ENCODE peak calls at places on chromosomes 4 and X, in eight cellular contexts. One of them, this sample, is unnamed.
A peak's percentile ranks its signal among the peaks of the same experiment; 100 is the strongest.

GRCh38 chr4:130165381-130165780 is 1069.4 kb downstream of the C4orf33 start:
- DNase-seq in astrocyte of the cerebellum: no peak
- DNase-seq in ovary: no peak
- DNase-seq in AG10803: no peak
- DNase-seq in PC-9: no peak
- DNase-seq in BJ: no peak
- DNase-seq in cardiac fibroblast: no peak
- DNase-seq in uterus: no peak
- DNase-seq in this sample: no peak

GRCh38 chr4:141464366-141464765 is 172.0 kb upstream of the IL15 start:
- DNase-seq in uterus: no peak
- DNase-seq in BJ: no peak
- DNase-seq in AG10803: no peak
- DNase-seq in cardiac fibroblast: no peak
- DNase-seq in astrocyte of the cerebellum: no peak
- DNase-seq in PC-9: no peak
- DNase-seq in ovary: no peak
- DNase-seq in this sample: no peak

GRCh38 chrX:8144925-8145324 is 26.1 kb downstream of the VCX2 start:
- DNase-seq in uterus: no peak
- DNase-seq in PC-9: no peak
- DNase-seq in ovary: no peak
- DNase-seq in astrocyte of the cerebellum: no peak
- DNase-seq in cardiac fibroblast: no peak
- DNase-seq in BJ: no peak
- DNase-seq in AG10803: no peak
- DNase-seq in this sample: no peak

GRCh38 chr4:140269369-140269768 is 104.1 kb upstream of the SCOC start:
- DNase-seq in uterus: no peak
- DNase-seq in cardiac fibroblast: no peak
- DNase-seq in ovary: no peak
- DNase-seq in PC-9: no peak
- DNase-seq in BJ: no peak
- DNase-seq in AG10803: no peak
- DNase-seq in astrocyte of the cerebellum: no peak
- DNase-seq in this sample: no peak

GRCh38 chr4:44415251-44415650 is 33.4 kb downstream of the KCTD8 start:
- DNase-seq in ovary: no peak
- DNase-seq in uterus: no peak
- DNase-seq in astrocyte of the cerebellum: no peak
- DNase-seq in cardiac fibroblast: no peak
- DNase-seq in AG10803: no peak
- DNase-seq in PC-9: no peak
- DNase-seq in BJ: no peak
- DNase-seq in this sample: no peak

GRCh38 chrX:1578511-1579173 is 12.8 kb upstream of the AKAP17A start:
- DNase-seq in PC-9: no peak
- DNase-seq in AG10803: no peak
- DNase-seq in cardiac fibroblast: no peak
- DNase-seq in astrocyte of the cerebellum: no peak
- DNase-seq in ovary: no peak
- DNase-seq in uterus: no peak
- DNase-seq in BJ: no peak
- DNase-seq in this sample: no peak

GRCh38 chr4:101806914-101807313 is 16.4 kb downstream of the BANK1 start:
- DNase-seq in astrocyte of the cerebellum: no peak
- DNase-seq in uterus: no peak
- DNase-seq in AG10803: peak; percentile 11
- DNase-seq in ovary: no peak
- DNase-seq in PC-9: no peak
- DNase-seq in BJ: no peak
- DNase-seq in cardiac fibroblast: peak; percentile 61
- DNase-seq in this sample: peak; percentile 25

GRCh38 chrX:68511255-68511654 is 12.4 kb downstream of the YIPF6 start:
- DNase-seq in ovary: no peak
- DNase-seq in astrocyte of the cerebellum: peak; percentile 31
- DNase-seq in BJ: no peak
- DNase-seq in uterus: peak; percentile 35
- DNase-seq in AG10803: peak; percentile 26
- DNase-seq in cardiac fibroblast: peak; percentile 59
- DNase-seq in PC-9: no peak
- DNase-seq in this sample: peak; percentile 55

GRCh38 chr4:7291372-7292135 is 99.2 kb downstream of the SORCS2 start:
- DNase-seq in PC-9: no peak
- DNase-seq in astrocyte of the cerebellum: no peak
- DNase-seq in AG10803: no peak
- DNase-seq in BJ: no peak
- DNase-seq in cardiac fibroblast: no peak
- DNase-seq in uterus: peak; percentile 31
- DNase-seq in ovary: peak; percentile 55
- DNase-seq in this sample: no peak

GRCh38 chrX:11462136-11462535 is 168.9 kb downstream of the AMELX start:
- DNase-seq in PC-9: no peak
- DNase-seq in astrocyte of the cerebellum: no peak
- DNase-seq in BJ: no peak
- DNase-seq in ovary: no peak
- DNase-seq in AG10803: no peak
- DNase-seq in cardiac fibroblast: no peak
- DNase-seq in uterus: no peak
- DNase-seq in this sample: peak; percentile 74

GRCh38 chr4:8101213-8101781 is 57.3 kb downstream of the ABLIM2 start:
- DNase-seq in cardiac fibroblast: peak; percentile 63
- DNase-seq in ovary: peak; percentile 70
- DNase-seq in uterus: peak; percentile 63
- DNase-seq in PC-9: no peak
- DNase-seq in astrocyte of the cerebellum: no peak
- DNase-seq in AG10803: peak; percentile 41
- DNase-seq in BJ: no peak
- DNase-seq in this sample: peak; percentile 58

GRCh38 chr4:169620846-169621228 is 459 bp downstream of the CLCN3 start:
- DNase-seq in PC-9: no peak
- DNase-seq in ovary: no peak
- DNase-seq in BJ: no peak
- DNase-seq in cardiac fibroblast: peak; percentile 44
- DNase-seq in astrocyte of the cerebellum: no peak
- DNase-seq in AG10803: no peak
- DNase-seq in uterus: peak; percentile 26
- DNase-seq in this sample: peak; percentile 26

GRCh38 chr4:18689308-18689915 is 667.9 kb upstream of the LCORL start:
- DNase-seq in astrocyte of the cerebellum: peak; percentile 70
- DNase-seq in ovary: peak; percentile 16
- DNase-seq in AG10803: peak; percentile 60
- DNase-seq in uterus: peak; percentile 46
- DNase-seq in PC-9: no peak
- DNase-seq in cardiac fibroblast: peak; percentile 78
- DNase-seq in BJ: peak; percentile 12
- DNase-seq in this sample: peak; percentile 63

GRCh38 chr4:155796031-155796430 is 37.2 kb downstream of the GUCY1B1 start:
- DNase-seq in PC-9: no peak
- DNase-seq in AG10803: peak; percentile 53
- DNase-seq in BJ: no peak
- DNase-seq in uterus: no peak
- DNase-seq in cardiac fibroblast: peak; percentile 28
- DNase-seq in astrocyte of the cerebellum: peak; percentile 60
- DNase-seq in ovary: no peak
- DNase-seq in this sample: peak; percentile 35

GRCh38 chrX:12153317-12153716 is 15.0 kb downstream of the FRMPD4 start:
- DNase-seq in uterus: no peak
- DNase-seq in cardiac fibroblast: no peak
- DNase-seq in PC-9: no peak
- DNase-seq in astrocyte of the cerebellum: no peak
- DNase-seq in AG10803: no peak
- DNase-seq in ovary: no peak
- DNase-seq in BJ: no peak
- DNase-seq in this sample: no peak

GRCh38 chr4:85496933-85497332 is 22.0 kb downstream of the ARHGAP24 start:
- DNase-seq in cardiac fibroblast: peak; percentile 70
- DNase-seq in AG10803: peak; percentile 81
- DNase-seq in BJ: peak; percentile 58
- DNase-seq in ovary: no peak
- DNase-seq in PC-9: peak; percentile 46
- DNase-seq in uterus: no peak
- DNase-seq in astrocyte of the cerebellum: peak; percentile 78
- DNase-seq in this sample: peak; percentile 94

GRCh38 chrX:63922221-63922620 is 137.2 kb upstream of the ARHGEF9 start:
- DNase-seq in astrocyte of the cerebellum: no peak
- DNase-seq in cardiac fibroblast: peak; percentile 85
- DNase-seq in PC-9: no peak
- DNase-seq in ovary: no peak
- DNase-seq in uterus: no peak
- DNase-seq in AG10803: peak; percentile 79
- DNase-seq in BJ: peak; percentile 59
- DNase-seq in this sample: peak; percentile 9

GRCh38 chr4:36348403-36348938 is 67.1 kb downstream of the DTHD1 start:
- DNase-seq in uterus: no peak
- DNase-seq in BJ: no peak
- DNase-seq in astrocyte of the cerebellum: no peak
- DNase-seq in cardiac fibroblast: no peak
- DNase-seq in AG10803: no peak
- DNase-seq in ovary: no peak
- DNase-seq in PC-9: no peak
- DNase-seq in this sample: no peak

GRCh38 chrX:130994671-130995070 is 63.5 kb upstream of the ARHGAP36 start:
- DNase-seq in astrocyte of the cerebellum: no peak
- DNase-seq in PC-9: no peak
- DNase-seq in ovary: no peak
- DNase-seq in BJ: no peak
- DNase-seq in AG10803: peak; percentile 0
- DNase-seq in cardiac fibroblast: peak; percentile 17
- DNase-seq in uterus: no peak
- DNase-seq in this sample: peak; percentile 23

GRCh38 chr4:15234101-15234500 is 193.7 kb upstream of the C1QTNF7 start:
- DNase-seq in uterus: no peak
- DNase-seq in cardiac fibroblast: peak; percentile 93
- DNase-seq in astrocyte of the cerebellum: no peak
- DNase-seq in AG10803: peak; percentile 69
- DNase-seq in ovary: no peak
- DNase-seq in PC-9: no peak
- DNase-seq in BJ: no peak
- DNase-seq in this sample: peak; percentile 94
- H3K4me3 ChIP-seq in uterus: no peak overlapping the region
- H3K4me3 ChIP-seq in cardiac fibroblast: no peak overlapping the region
- H3K4me3 ChIP-seq in astrocyte of the cerebellum: no peak overlapping the region
- H3K4me3 ChIP-seq in AG10803: no peak overlapping the region
- H3K4me3 ChIP-seq in ovary: no peak overlapping the region
- H3K4me3 ChIP-seq in PC-9: no peak overlapping the region
- H3K4me3 ChIP-seq in BJ: no peak overlapping the region
- H3K4me3 ChIP-seq in this sample: no peak overlapping the region

GRCh38 chr4:144318797-144319196 is 178.3 kb upstream of the GYPA start:
- DNase-seq in PC-9: no peak
- DNase-seq in ovary: no peak
- DNase-seq in BJ: no peak
- DNase-seq in cardiac fibroblast: no peak
- DNase-seq in uterus: no peak
- DNase-seq in AG10803: no peak
- DNase-seq in astrocyte of the cerebellum: no peak
- DNase-seq in this sample: no peak
- TF ChIP-seq CTCF in PC-9: no peak
- TF ChIP-seq CTCF in ovary: no peak
- TF ChIP-seq CTCF in BJ: no peak
- TF ChIP-seq CTCF in cardiac fibroblast: no peak
- TF ChIP-seq CTCF in uterus: no peak
- TF ChIP-seq CTCF in AG10803: no peak
- TF ChIP-seq CTCF in astrocyte of the cerebellum: no peak
- TF ChIP-seq CTCF in this sample: no peak

GRCh38 chr4:127965062-127965802 is at the start of the genes ABHD18 and MFSD8:
- DNase-seq in cardiac fibroblast: peak; percentile 100
- DNase-seq in ovary: peak; percentile 99
- DNase-seq in AG10803: peak; percentile 99
- DNase-seq in BJ: peak; percentile 95
- DNase-seq in astrocyte of the cerebellum: peak; percentile 97
- DNase-seq in uterus: peak; percentile 98
- DNase-seq in PC-9: peak; percentile 90
- DNase-seq in this sample: peak; percentile 98

GRCh38 chr4:127965803-127966175 is 583 bp downstream of the ABHD18 start:
- DNase-seq in astrocyte of the cerebellum: no peak
- DNase-seq in ovary: no peak
- DNase-seq in PC-9: peak; percentile 38
- DNase-seq in uterus: no peak
- DNase-seq in AG10803: peak; percentile 5
- DNase-seq in cardiac fibroblast: peak; percentile 25
- DNase-seq in BJ: no peak
- DNase-seq in this sample: peak; percentile 12

GRCh38 chr4:127968565-127968964 is 3.4 kb downstream of the ABHD18 start:
- DNase-seq in astrocyte of the cerebellum: no peak
- DNase-seq in cardiac fibroblast: no peak
- DNase-seq in AG10803: no peak
- DNase-seq in BJ: no peak
- DNase-seq in ovary: no peak
- DNase-seq in PC-9: no peak
- DNase-seq in uterus: no peak
- DNase-seq in this sample: no peak

GRCh38 chr4:127967141-127967775 is 2.1 kb downstream of the ABHD18 start:
- DNase-seq in PC-9: no peak
- DNase-seq in AG10803: peak; percentile 6
- DNase-seq in ovary: no peak
- DNase-seq in cardiac fibroblast: no peak
- DNase-seq in BJ: no peak
- DNase-seq in astrocyte of the cerebellum: no peak
- DNase-seq in uterus: no peak
- DNase-seq in this sample: peak; percentile 41
- H3K4me3 ChIP-seq in PC-9: no peak overlapping the region
- H3K4me3 ChIP-seq in AG10803: no peak overlapping the region
- H3K4me3 ChIP-seq in ovary: no peak overlapping the region
- H3K4me3 ChIP-seq in cardiac fibroblast: no peak overlapping the region
- H3K4me3 ChIP-seq in BJ: no peak overlapping the region
- H3K4me3 ChIP-seq in astrocyte of the cerebellum: no peak overlapping the region
- H3K4me3 ChIP-seq in uterus: no peak overlapping the region
- H3K4me3 ChIP-seq in this sample: no peak overlapping the region

DNA sequence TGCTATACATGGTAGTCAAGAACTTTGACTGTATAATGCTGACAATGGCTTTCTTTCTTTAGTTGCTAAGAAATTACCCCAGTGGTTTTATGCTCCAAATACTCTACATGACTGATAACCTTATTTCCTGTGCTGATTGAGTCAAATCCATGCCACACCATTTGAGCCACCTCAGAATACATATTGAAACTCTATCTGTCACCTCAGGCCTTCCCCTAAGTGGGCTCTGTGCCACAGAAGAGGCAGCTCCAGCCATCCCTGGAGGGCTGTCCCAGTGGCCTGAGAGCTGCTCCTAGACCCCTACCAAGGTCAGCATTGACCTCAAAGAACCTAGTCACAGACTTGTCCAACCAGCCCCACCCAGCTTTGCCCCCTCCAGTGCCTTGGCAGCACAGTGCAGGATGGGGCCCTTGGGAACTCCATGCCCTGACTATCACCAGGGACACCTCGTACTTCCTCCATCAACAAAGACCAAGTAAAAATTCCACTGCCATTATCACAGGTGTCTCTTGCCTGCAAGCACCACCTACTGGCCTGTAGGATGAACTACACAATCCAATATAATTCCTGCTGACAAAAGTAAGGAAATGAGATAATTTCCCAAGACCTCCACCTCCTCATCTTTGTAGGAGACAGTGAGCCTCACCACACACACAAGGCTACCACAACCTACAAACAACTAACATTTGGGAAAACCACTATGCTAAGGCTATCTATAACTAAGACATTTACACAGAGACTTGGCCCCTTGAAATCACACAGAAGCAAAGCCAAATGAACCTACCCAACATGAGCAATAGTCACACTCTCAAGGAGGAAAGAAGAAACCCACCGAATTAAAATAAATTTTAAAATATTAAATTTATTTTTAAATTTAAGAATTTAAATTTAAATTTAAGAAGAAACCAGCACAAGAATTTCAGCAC is 239.9 kb downstream of the NKX6-1 start:
- DNase-seq in astrocyte of the cerebellum: peak; percentile 6
- DNase-seq in PC-9: no peak
- DNase-seq in AG10803: peak; percentile 35
- DNase-seq in cardiac fibroblast: peak; percentile 47
- DNase-seq in ovary: no peak
- DNase-seq in uterus: no peak
- DNase-seq in BJ: no peak
- DNase-seq in this sample: peak; percentile 42
- TF ChIP-seq CTCF in astrocyte of the cerebellum: peak; percentile 77
- TF ChIP-seq CTCF in PC-9: peak; percentile 72
- TF ChIP-seq CTCF in AG10803: peak; percentile 88
- TF ChIP-seq CTCF in cardiac fibroblast: peak; percentile 70
- TF ChIP-seq CTCF in ovary: no peak
- TF ChIP-seq CTCF in uterus: no peak
- TF ChIP-seq CTCF in BJ: peak; percentile 81
- TF ChIP-seq CTCF in this sample: peak; percentile 74

This sample was measured in fibroblast of mammary gland.